ENCODE peak calls at places on chromosomes 6 and 20, in five cellular contexts. N, J, B, U and K are unnamed samples.

GRCh38 chr20:52708137-52708536 is 264.0 kb upstream of the TSHZ2 start:
- DNase-seq in N (no peak), J (no peak), B (no peak), U (no peak), K (no peak)

GRCh38 chr6:35496036-35496850 is 636 bp downstream of the TEAD3 start:
- DNase-seq in N (peak; percentile 78), J (peak; percentile 42), B (no peak), U (peak; percentile 77), K (peak; percentile 80)

GRCh38 chr20:37228111-37228510 is 33.5 kb downstream of the GHRH start:
- DNase-seq in N (no peak), J (no peak), B (no peak), U (no peak), K (no peak)

GRCh38 chr20:3646651-3647050 is 16.5 kb downstream of the GFRA4 start:
- DNase-seq in N (no peak), J (no peak), B (no peak), U (no peak), K (no peak)

GRCh38 chr6:136753624-136754023 is 38.7 kb downstream of the MAP3K5 start:
- DNase-seq in N (no peak), J (no peak), B (peak; percentile 29), U (no peak), K (peak; percentile 56)

GRCh38 chr6:34513628-34514027 is 42.5 kb downstream of the SPDEF start:
- DNase-seq in N (no peak), J (no peak), B (no peak), U (no peak), K (no peak)

GRCh38 chr20:59149678-59150504 is 13.7 kb upstream of the ZNF831 start:
- DNase-seq in N (no peak), J (no peak), B (peak; percentile 40), U (no peak), K (peak; percentile 64)

GRCh38 chr6:117483645-117484016 is 1.2 kb downstream of the DCBLD1 start:
- DNase-seq in N (no peak), J (peak; percentile 61), B (no peak), U (no peak), K (peak; percentile 40)

GRCh38 chr20:41168281-41169183 is 31.2 kb downstream of the PLCG1 start:
- DNase-seq in N (no peak), J (no peak), B (no peak), U (no peak), K (no peak)

GRCh38 chr6:139485742-139486475 is 111.5 kb upstream of the CITED2 start:
- DNase-seq in N (no peak), J (no peak), B (no peak), U (no peak), K (no peak)

GRCh38 chr20:63682384-63683139 is 13.9 kb upstream of the TNFRSF6B start:
- DNase-seq in N (peak; percentile 76), J (peak; percentile 95), B (no peak), U (no peak), K (peak; percentile 74)

GRCh38 chr6:2857580-2858337 is 16.1 kb upstream of the SERPINB1 start:
- DNase-seq in N (no peak), J (peak; percentile 87), B (peak; percentile 59), U (peak; percentile 70), K (no peak)

GRCh38 chr20:62830251-62830650 is 13.4 kb downstream of the COL9A3 start:
- DNase-seq in N (no peak), J (no peak), B (no peak), U (peak; percentile 10), K (no peak)